ENCODE peak calls at places on chromosomes 11 and 22, in four cellular contexts. I, J, M and O are unnamed samples.

GRCh38 chr11:130783322-130783721 is 133.0 kb downstream of the SNX19 start:
- DNase-seq in J (no peak), I (no peak), M (no peak), O (no peak)

GRCh38 chr11:36509694-36510566 is at the start of gene TRAF6:
- DNase-seq in J (peak; percentile 87), I (peak; percentile 95), M (peak; percentile 74), O (peak; percentile 94)

GRCh38 chr11:9052316-9052715 is 39.1 kb downstream of the SCUBE2 start:
- DNase-seq in I (no peak), J (no peak), M (no peak), O (no peak)

GRCh38 chr22:49310354-49310753 is 517.3 kb downstream of the BRD1 start:
- DNase-seq in M (no peak), J (no peak), I (no peak), O (no peak)

GRCh38 chr11:6604081-6604626 is 580 bp downstream of the ILK start:
- DNase-seq in J (peak; percentile 43), I (peak; percentile 73), M (peak; percentile 70), O (peak; percentile 79)

GRCh38 chr11:1893581-1894359 is 2.1 kb upstream of the PRR33 start:
- DNase-seq in J (no peak), I (no peak), M (peak; percentile 12), O (no peak)

GRCh38 chr22:50705219-50705691 is 32.6 kb downstream of the SHANK3 start:
- DNase-seq in J (peak; percentile 93), M (peak; percentile 70), I (peak; percentile 88), O (peak; percentile 93)

GRCh38 chr11:67409261-67409666 is 5.4 kb downstream of the TBC1D10C start:
- DNase-seq in M (no peak), J (no peak), I (no peak), O (no peak)

GRCh38 chr11:120168960-120169681 is 31.2 kb upstream of the TRIM29 start:
- DNase-seq in J (peak; percentile 81), I (peak; percentile 94), M (peak; percentile 45), O (peak; percentile 81)
- H2AFZ ChIP-seq in J (peak overlapping the region; percentile 95), I (peak overlapping the region; percentile 89), M (peak overlapping the region; percentile 96), O (peak overlapping the region; percentile 82)

GRCh38 chr22:46147061-46147460 is 3.3 kb upstream of the PPARA start:
- DNase-seq in J (no peak), I (no peak), M (no peak), O (no peak)
- H3K27me3 ChIP-seq in J (peaks cover 8% of the 10 kb centered on the region), I (peaks cover 9% of the 10 kb centered on the region), M (peaks cover 63% of the 10 kb centered on the region), O (no peaks in the 10 kb centered on the region)

GRCh38 chr11:126135182-126136176 is 72.8 kb upstream of the CDON start:
- DNase-seq in J (no peak), M (no peak), I (no peak), O (no peak)
- H3K4me2 ChIP-seq in J (no peak overlapping the region), M (no peak overlapping the region), I (no peak overlapping the region), O (peak overlapping the region; percentile 63)

DNA sequence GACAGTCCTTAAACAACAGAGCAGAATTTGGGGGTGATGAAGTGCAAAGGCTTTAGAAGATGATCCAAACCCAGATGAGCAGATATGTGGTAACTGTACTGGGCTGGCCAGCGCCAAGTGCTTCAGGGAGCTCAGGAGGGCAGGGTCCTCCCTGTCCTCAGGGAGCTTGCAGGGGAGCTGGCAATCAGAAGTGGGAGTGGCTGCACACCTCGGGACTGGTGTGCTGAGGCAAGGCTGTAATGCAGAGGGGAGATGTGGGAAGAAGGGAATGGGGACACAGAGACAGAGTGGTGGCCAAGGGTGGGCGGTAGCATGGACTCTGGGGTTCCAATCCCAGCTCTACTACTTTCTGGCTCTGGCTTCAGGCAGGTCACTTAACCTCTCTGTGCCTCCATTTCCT is 235.6 kb upstream of the NCAM1 start:
- DNase-seq in M (no peak), J (no peak), I (no peak), O (no peak)
- H2AFZ ChIP-seq in M (no peak overlapping the region), J (no peak overlapping the region), I (no peak overlapping the region), O (no peak overlapping the region)

DNA sequence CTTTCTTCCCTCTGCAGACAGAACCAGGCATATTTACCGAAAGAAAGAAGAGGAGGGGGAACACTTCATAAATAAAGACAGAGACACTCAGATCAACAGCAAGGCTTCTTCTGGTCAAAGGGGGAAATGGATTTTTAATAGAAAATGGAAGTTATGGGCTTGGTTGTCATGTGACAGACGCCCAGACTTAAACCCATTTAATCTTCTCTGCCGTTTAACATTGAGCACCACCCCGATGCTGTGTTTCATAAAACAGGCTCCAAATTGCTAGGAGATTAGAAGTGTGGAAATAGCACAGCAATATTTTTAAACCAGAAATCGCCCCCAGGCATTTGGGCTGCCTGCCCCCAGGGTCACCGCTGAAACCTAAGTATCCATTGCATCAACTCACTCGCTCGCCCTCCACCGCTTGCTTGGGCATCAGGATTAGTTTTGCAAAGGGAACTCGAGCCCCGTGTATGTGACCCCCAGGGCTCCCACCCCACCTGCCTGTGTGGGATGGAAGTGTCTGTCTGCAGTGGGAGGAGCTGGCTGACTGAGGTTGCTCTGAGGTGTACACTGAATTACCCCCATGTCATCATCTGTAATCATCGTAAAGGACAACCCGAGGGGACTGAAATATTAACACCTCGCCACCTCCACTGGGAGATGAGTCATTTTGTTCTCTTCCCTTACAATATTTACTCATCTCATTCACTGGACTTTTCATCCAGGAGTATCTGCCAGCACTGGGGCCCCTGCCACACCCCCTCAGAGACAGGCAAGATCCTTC is 10.7 kb downstream of the DSCAML1 start:
- DNase-seq in I (no peak), J (no peak), M (no peak), O (peak; percentile 72)
- H3K27me3 ChIP-seq in I (peaks cover 17% of the 10 kb centered on the region), J (no peaks in the 10 kb centered on the region), M (peaks cover 32% of the 10 kb centered on the region), O (peaks cover 20% of the 10 kb centered on the region)

GRCh38 chr11:120717623-120718022 is 206.1 kb downstream of the GRIK4 start:
- DNase-seq in I (no peak), J (no peak), M (no peak), O (no peak)
- H3K4me2 ChIP-seq in I (no peak overlapping the region), J (no peak overlapping the region), M (no peak overlapping the region), O (no peak overlapping the region)